ENCODE peak calls at places on chromosomes 2 and 18, in eight cellular contexts. X, Z, S, O, C, F, B and I are unnamed samples.

GRCh38 chr2:215002500-215002899 is 135.9 kb downstream of the ABCA12 start:
- DNase-seq in X (no peak), Z (peak; percentile 31), S (peak; percentile 31), O (no peak), C (peak; percentile 23), F (peak; percentile 36), B (peak; percentile 12), I (no peak)

GRCh38 chr2:38107738-38108410 is 31.9 kb upstream of the CYP1B1 start:
- DNase-seq in X (no peak), Z (no peak), S (no peak), O (no peak), C (no peak), F (peak; percentile 40), B (no peak), I (no peak)

GRCh38 chr2:11923935-11924334 is 177.5 kb downstream of the LPIN1 start:
- DNase-seq in X (no peak), Z (no peak), S (no peak), O (no peak), C (no peak), F (no peak), B (no peak), I (no peak)

GRCh38 chr2:73979686-73980085 is 5.0 kb upstream of the TET3 start:
- DNase-seq in X (no peak), Z (no peak), S (no peak), O (no peak), C (no peak), F (no peak), B (no peak), I (no peak)

GRCh38 chr18:44098551-44099098 is 582.1 kb upstream of the SETBP1 start:
- DNase-seq in X (no peak), Z (no peak), S (no peak), O (no peak), C (no peak), F (peak; percentile 37), B (no peak), I (no peak)

GRCh38 chr2:128329607-128330006 is 10.9 kb upstream of the HS6ST1 start:
- DNase-seq in X (no peak), Z (no peak), S (no peak), O (no peak), C (no peak), F (no peak), B (peak; percentile 28), I (no peak)

GRCh38 chr2:157751462-157752058 is 122.9 kb upstream of the ACVR1C start:
- DNase-seq in X (no peak), Z (no peak), S (no peak), O (no peak), C (peak; percentile 6), F (peak; percentile 12), B (peak; percentile 65), I (no peak)

GRCh38 chr2:101327863-101328394 is 19.4 kb upstream of the RNF149 start:
- DNase-seq in X (no peak), Z (peak; percentile 67), S (no peak), O (no peak), C (no peak), F (no peak), B (no peak), I (no peak)

GRCh38 chr2:108564510-108564909 is 30.2 kb downstream of the LIMS1 start:
- DNase-seq in X (no peak), Z (no peak), S (no peak), O (no peak), C (no peak), F (no peak), B (no peak), I (no peak)

GRCh38 chr18:70634576-70635147 is 345.8 kb downstream of the SOCS6 start:
- DNase-seq in X (no peak), Z (no peak), S (no peak), O (no peak), C (no peak), F (no peak), B (no peak), I (no peak)

DNA sequence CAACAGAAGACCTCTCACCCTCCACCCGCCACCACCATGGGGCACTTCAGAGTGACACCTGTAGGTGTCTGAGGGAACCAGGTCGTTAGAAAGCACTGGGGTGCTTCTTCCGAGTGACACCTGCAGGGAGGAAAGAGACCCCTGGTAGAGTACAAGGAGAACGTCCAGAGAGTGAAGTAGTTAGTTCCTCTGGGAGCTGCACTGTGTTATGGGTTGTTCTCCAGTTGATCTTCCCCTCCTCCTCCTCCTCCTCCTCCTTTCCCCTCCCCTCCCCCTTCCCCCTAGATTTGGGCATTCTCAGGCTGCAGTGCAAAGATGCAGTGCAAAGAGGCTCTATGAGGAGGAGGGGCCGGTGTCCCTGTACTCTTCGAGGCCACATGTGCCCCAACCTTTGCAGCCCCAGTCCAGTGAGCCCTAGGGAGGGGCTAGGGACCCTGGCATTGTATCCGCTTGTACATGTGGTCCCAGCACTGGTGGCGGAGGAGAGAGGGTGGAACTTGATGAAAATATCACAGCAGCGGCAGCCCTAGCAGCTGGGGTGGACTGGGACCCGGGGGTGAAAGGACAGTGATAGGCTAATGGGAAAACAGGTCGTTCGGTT is 850 bp downstream of the DNAJB2 start:
- DNase-seq in X (no peak), Z (no peak), S (no peak), O (no peak), C (no peak), F (no peak), B (no peak), I (no peak)
- TF ChIP-seq CTCF in X (peak; percentile 16), Z (no peak), S (no peak), O (no peak), C (no peak), F (no peak), B (peak; percentile 42), I (no peak)

GRCh38 chr2:46086578-46087070 is 210.6 kb upstream of the EPAS1 start:
- DNase-seq in X (no peak), Z (no peak), S (no peak), O (no peak), C (no peak), F (no peak), B (no peak), I (no peak)

GRCh38 chr2:46087492-46087891 is 209.7 kb upstream of the EPAS1 start:
- DNase-seq in X (no peak), Z (no peak), S (no peak), O (no peak), C (no peak), F (no peak), B (no peak), I (no peak)

GRCh38 chr2:46094689-46095088 is 202.5 kb upstream of the EPAS1 start:
- DNase-seq in X (no peak), Z (no peak), S (no peak), O (no peak), C (no peak), F (no peak), B (no peak), I (no peak)

GRCh38 chr2:46091961-46092667 is 205.1 kb upstream of the EPAS1 start:
- DNase-seq in X (no peak), Z (no peak), S (no peak), O (no peak), C (no peak), F (no peak), B (no peak), I (no peak)

DNA sequence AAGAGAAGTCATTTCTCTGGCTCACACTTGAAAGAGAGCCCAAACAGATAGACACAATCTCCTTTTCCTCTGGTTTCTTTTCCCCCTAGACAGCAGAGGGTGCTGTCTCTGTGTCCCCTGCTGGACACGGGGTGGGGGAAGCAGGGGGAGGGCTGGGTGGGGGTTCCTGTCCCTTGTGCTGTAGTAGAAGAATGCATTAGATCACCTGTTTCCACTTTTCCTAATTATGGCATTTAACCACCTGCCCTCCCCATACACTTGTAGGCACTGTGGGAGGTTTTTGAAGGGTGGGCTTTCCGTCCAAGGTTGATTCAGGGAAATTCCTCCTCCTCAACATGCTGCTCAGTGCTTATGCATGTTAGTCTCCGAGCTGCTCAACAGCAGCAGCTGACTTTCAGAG is 206.2 kb upstream of the EPAS1 start:
- DNase-seq in X (no peak), Z (no peak), S (no peak), O (no peak), C (no peak), F (no peak), B (no peak), I (no peak)
- TF ChIP-seq CTCF in X (no peak), Z (no peak), S (no peak), O (peak; percentile 59), C (no peak), F (no peak), B (no peak), I (no peak)

GRCh38 chr18:36212301-36212977 is 25.1 kb downstream of the MOCOS start:
- DNase-seq in X (no peak), Z (no peak), S (peak; percentile 29), O (no peak), C (no peak), F (no peak), B (no peak), I (no peak)
- TF ChIP-seq CTCF in X (no peak), Z (no peak), S (no peak), O (peak; percentile 26), C (no peak), F (no peak), B (no peak), I (no peak)

DNA sequence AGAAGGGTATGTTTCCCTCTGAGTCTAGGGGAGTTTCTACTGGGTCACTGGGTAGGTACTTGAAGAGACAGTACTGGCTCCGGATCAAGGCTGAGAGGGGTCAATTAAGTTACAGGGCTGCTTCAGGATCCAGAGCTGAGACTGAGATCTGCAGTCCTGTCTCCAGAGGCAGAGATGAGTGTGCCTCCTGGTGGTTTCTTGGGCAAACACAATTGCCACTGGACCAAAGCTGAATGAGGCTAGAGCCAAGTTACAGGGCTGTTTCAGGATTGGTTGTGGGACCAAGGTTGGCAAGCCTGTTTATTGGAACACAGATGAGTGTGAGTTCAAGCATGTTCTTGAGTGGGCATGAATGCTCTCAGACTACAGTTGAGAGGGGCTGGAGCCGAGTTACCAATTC is 157.9 kb downstream of the ADCYAP1 start:
- DNase-seq in X (no peak), Z (no peak), S (no peak), O (no peak), C (no peak), F (no peak), B (no peak), I (no peak)
- TF ChIP-seq CTCF in X (no peak), Z (no peak), S (no peak), O (no peak), C (no peak), F (peak; percentile 34), B (no peak), I (no peak)

GRCh38 chr2:112910219-112910618 is 746 bp upstream of the IL37 start:
- DNase-seq in X (no peak), Z (no peak), S (no peak), O (no peak), C (no peak), F (no peak), B (no peak), I (no peak)

GRCh38 chr2:112916145-112916571 is 5.2 kb downstream of the IL37 start:
- DNase-seq in X (no peak), Z (no peak), S (no peak), O (no peak), C (no peak), F (no peak), B (peak; percentile 75), I (no peak)

GRCh38 chr2:112915300-112916144 is 4.6 kb downstream of the IL37 start:
- DNase-seq in X (no peak), Z (no peak), S (no peak), O (no peak), C (no peak), F (no peak), B (peak; percentile 47), I (no peak)

GRCh38 chr2:112910865-112911264 is at the start of gene IL37:
- DNase-seq in X (no peak), Z (no peak), S (no peak), O (no peak), C (no peak), F (no peak), B (no peak), I (no peak)

GRCh38 chr2:112912403-112912802 is 1.4 kb downstream of the IL37 start:
- DNase-seq in X (no peak), Z (no peak), S (no peak), O (no peak), C (no peak), F (no peak), B (no peak), I (no peak)
- TF ChIP-seq CTCF in X (no peak), Z (no peak), S (no peak), O (no peak), C (no peak), F (no peak), B (no peak), I (no peak)